ENCODE peak calls at places on chromosomes 2 and 18, in four cellular contexts. E, I, F and X are unnamed samples.

GRCh38 chr2:162058973-162059668 is 14.9 kb downstream of the DPP4 start:
- DNase-seq in E (no peak), I (peak), F (no peak), X (no peak)

GRCh38 chr2:241886840-241887447 is 17.4 kb downstream of the RTP5 start:
- DNase-seq in E (no peak), I (no peak), F (no peak), X (no peak)

GRCh38 chr2:161677634-161678033 is 53.4 kb downstream of the SLC4A10 start:
- DNase-seq in E (no peak), I (no peak), F (no peak), X (no peak)

GRCh38 chr18:9708882-9709877 is 1.1 kb downstream of the RAB31 start:
- DNase-seq in E (no peak), I (peak), F (peak), X (no peak)

GRCh38 chr18:77088977-77089795 is 43.4 kb downstream of the MBP start:
- DNase-seq in E (no peak), I (peak), F (no peak), X (no peak)

GRCh38 chr2:117936871-117937428 is 76.9 kb downstream of the CCDC93 start:
- DNase-seq in E (no peak), I (no peak), F (peak), X (no peak)

GRCh38 chr2:96098900-96099590 is 17.3 kb downstream of the ADRA2B start:
- DNase-seq in E (no peak), I (peak), F (no peak), X (no peak)

GRCh38 chr2:72289283-72289682 is 141.6 kb upstream of the CYP26B1 start:
- DNase-seq in E (peak), I (no peak), F (peak), X (peak)

GRCh38 chr2:25822190-25823117 is 55.8 kb downstream of the ASXL2 start:
- DNase-seq in E (no peak), I (peak), F (no peak), X (peak)

GRCh38 chr2:4381049-4381448 is 677.7 kb downstream of the DCDC2C start:
- DNase-seq in E (no peak), I (no peak), F (no peak), X (no peak)

GRCh38 chr2:239014897-239015768 is 167.2 kb downstream of the TWIST2 start:
- DNase-seq in E (no peak), I (no peak), F (no peak), X (no peak)

GRCh38 chr2:86020984-86021383 is 84.7 kb downstream of the POLR1A start:
- DNase-seq in E (peak), I (no peak), F (peak), X (no peak)

GRCh38 chr18:48455555-48456478 is 46.6 kb upstream of the ZBTB7C start:
- DNase-seq in E (peak), I (no peak), F (peak), X (peak)

GRCh38 chr2:240985881-240986786 is 12.3 kb upstream of the SNED1 start:
- DNase-seq in E (no peak), I (peak), F (no peak), X (no peak)

GRCh38 chr2:174554514-174555119 is 43.0 kb downstream of the WIPF1 start:
- DNase-seq in E (no peak), I (no peak), F (no peak), X (no peak)

GRCh38 chr2:63831176-63831575 is 10.5 kb upstream of the UGP2 start:
- DNase-seq in E (no peak), I (no peak), F (no peak), X (no peak)

GRCh38 chr2:160110674-160111239 is 48.3 kb upstream of the PLA2R1 start:
- DNase-seq in E (no peak), I (no peak), F (no peak), X (no peak)

GRCh38 chr2:233832869-233833812 is 21.2 kb downstream of the HJURP start:
- DNase-seq in E (peak), I (no peak), F (peak), X (peak)

GRCh38 chr18:36298113-36298701 is 694 bp downstream of the FHOD3 start:
- DNase-seq in E (no peak), I (no peak), F (no peak), X (no peak)

GRCh38 chr2:119431155-119431975 is at the start of gene TMEM37:
- DNase-seq in E (peak), I (peak), F (peak), X (peak)

GRCh38 chr2:35822716-35823115 is 532.9 kb upstream of the CRIM1 start:
- DNase-seq in E (no peak), I (no peak), F (no peak), X (no peak)

GRCh38 chr2:235669983-235670962 is 176.4 kb downstream of the AGAP1 start:
- DNase-seq in E (peak), I (peak), F (peak), X (peak)

GRCh38 chr2:101818531-101819451 is 121.3 kb downstream of the MAP4K4 start:
- DNase-seq in E (peak), I (no peak), F (peak), X (peak)

GRCh38 chr2:88545118-88545517 is 82.1 kb downstream of the EIF2AK3 start:
- DNase-seq in E (no peak), I (no peak), F (peak), X (peak)

GRCh38 chr18:23924813-23925212 is 89.7 kb upstream of the TTC39C start:
- DNase-seq in E (peak), I (no peak), F (peak), X (peak)

GRCh38 chr2:108978709-108979111 is 10.3 kb downstream of the EDAR start:
- DNase-seq in E (peak), I (no peak), F (no peak), X (no peak)

GRCh38 chr2:217249490-217250451 is 389.9 kb upstream of the TNP1 start:
- DNase-seq in E (peak), I (peak), F (no peak), X (no peak)

GRCh38 chr18:61973273-61974115 is 80.7 kb upstream of the RNF152 start:
- DNase-seq in E (no peak), I (no peak), F (no peak), X (no peak)

GRCh38 chr2:150669492-150669891 is 182.0 kb upstream of the RND3 start:
- DNase-seq in E (no peak), I (no peak), F (no peak), X (no peak)

GRCh38 chr2:239035997-239036731 is 188.3 kb downstream of the TWIST2 start:
- DNase-seq in E (no peak), I (no peak), F (no peak), X (no peak)

GRCh38 chr2:184359379-184359778 is 238.9 kb upstream of the ZNF804A start:
- DNase-seq in E (no peak), I (no peak), F (no peak), X (no peak)

GRCh38 chr2:27916293-27917015 is 25.9 kb downstream of the BABAM2 start:
- DNase-seq in E (no peak), I (peak), F (no peak), X (no peak)

GRCh38 chr2:79660552-79660951 is 147.7 kb downstream of the CTNNA2 start:
- DNase-seq in E (no peak), I (no peak), F (no peak), X (peak)

GRCh38 chr2:240796543-240797499 is 23.2 kb downstream of the KIF1A start:
- DNase-seq in E (no peak), I (no peak), F (no peak), X (no peak)

GRCh38 chr2:70024284-70024683 is 62.9 kb upstream of the ASPRV1 start:
- DNase-seq in E (no peak), I (no peak), F (no peak), X (no peak)

GRCh38 chr18:23237524-23238151 is 102.4 kb downstream of the CABLES1 start:
- DNase-seq in E (peak), I (peak), F (peak), X (peak)

GRCh38 chr2:237695201-237695780 is 67.9 kb downstream of the LRRFIP1 start:
- DNase-seq in E (peak), I (no peak), F (peak), X (peak)

DNA sequence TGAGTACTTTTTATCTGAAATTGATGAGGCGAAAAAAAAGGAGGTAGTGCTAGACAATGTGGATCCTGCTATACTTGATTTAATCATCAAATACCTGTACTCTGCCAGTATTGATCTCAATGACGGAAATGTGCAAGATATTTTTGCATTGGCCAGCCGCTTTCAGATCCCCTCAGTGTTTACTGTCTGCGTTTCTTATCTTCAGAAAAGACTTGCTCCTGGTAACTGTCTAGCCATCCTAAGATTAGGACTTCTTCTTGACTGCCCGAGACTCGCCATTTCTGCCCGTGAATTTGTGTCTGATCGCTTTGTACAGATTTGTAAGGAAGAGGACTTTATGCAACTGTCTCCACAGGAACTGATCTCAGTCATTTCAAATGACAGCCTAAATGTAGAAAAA is 453 bp downstream of the KLHL41 start:
- DNase-seq in E (no peak), I (no peak), F (no peak), X (no peak)
- H3K4me3 ChIP-seq in E (no peak), I (no peak), F (no peak), X (no peak)

GRCh38 chr2:33765122-33765521 is 166.0 kb upstream of the FAM98A start:
- DNase-seq in E (no peak), I (no peak), F (no peak), X (no peak)
- TF ChIP-seq CTCF in E (no peak), I (no peak), F (no peak), X (no peak)

GRCh38 chr2:28997237-28997846 is 16.2 kb downstream of the TOGARAM2 start:
- DNase-seq in E (no peak), I (no peak), F (no peak), X (no peak)
- H3K4me3 ChIP-seq in E (no peak), I (no peak), F (no peak), X (no peak)

GRCh38 chr2:11746807-11747459 is 501 bp downstream of the LPIN1 start:
- DNase-seq in E (peak), I (peak), F (no peak), X (no peak)
- TF ChIP-seq CTCF in E (no peak), I (no peak), F (no peak), X (no peak)

DNA sequence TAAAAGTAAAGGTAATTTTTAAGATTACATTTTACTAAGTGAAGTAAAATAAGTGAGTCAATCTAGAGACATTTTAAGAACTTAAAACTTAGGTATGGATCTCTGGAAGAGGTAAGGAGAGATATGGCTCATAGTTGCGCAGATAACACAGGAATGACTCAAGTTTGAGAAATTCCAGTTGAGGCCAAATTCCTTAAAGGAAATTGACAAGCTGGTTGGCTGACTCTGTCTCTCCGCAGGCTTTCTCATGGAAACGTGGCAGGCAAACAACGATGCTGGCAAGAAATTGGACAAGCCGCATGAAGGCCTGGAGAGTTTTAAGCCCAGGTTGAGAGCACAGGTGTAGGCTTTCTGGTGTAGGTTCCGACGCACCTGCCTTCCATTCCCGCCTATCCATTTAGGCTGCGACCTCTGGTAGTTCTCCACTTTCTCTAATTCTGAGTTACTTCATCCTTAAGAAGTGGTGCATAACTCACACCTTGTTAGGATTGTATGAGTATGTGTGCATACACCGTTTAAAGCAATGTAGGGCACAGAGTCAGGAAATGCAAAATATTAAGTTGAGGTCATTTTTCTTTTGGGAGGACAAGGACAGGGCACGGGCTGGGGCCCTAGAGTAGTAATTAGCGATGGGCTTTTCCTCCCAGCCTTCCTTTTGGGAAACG is 589 bp upstream of the DAW1 start:
- DNase-seq in E (peak), I (no peak), F (peak), X (peak)
- H3K4me3 ChIP-seq in E (peak), I (peak), F (peak), X (peak)

DNA sequence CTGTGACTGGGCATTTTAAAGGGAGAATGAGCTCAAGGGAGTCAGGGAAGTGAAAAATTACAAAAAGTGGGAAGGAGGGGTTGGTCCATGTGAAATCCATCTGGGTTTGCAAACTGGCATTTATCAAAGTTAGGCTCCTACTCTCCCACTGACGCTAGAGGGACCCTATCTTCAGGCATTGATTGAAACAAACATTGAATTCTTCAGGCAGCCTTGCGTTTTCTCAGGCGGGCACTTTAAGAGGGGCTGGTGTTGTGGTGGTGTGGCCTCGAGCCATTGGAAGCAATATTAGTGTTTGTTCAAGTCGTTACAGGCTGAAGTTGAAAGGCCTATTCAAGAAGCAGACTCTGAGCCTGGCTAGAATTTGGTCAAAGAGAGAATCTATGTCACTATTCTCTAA is 36.6 kb downstream of the STON1 start:
- DNase-seq in E (peak), I (no peak), F (peak), X (peak)
- TF ChIP-seq CTCF in E (peak), I (no peak), F (peak), X (peak)

GRCh38 chr2:111679202-111679601 is 204.8 kb downstream of the ANAPC1 start:
- DNase-seq in E (peak), I (no peak), F (no peak), X (peak)

GRCh38 chr2:111675419-111676194 is 208.4 kb downstream of the ANAPC1 start:
- DNase-seq in E (no peak), I (no peak), F (no peak), X (no peak)

GRCh38 chr2:111676423-111676822 is 207.6 kb downstream of the ANAPC1 start:
- DNase-seq in E (peak), I (no peak), F (no peak), X (peak)

GRCh38 chr2:111678651-111679050 is 205.3 kb downstream of the ANAPC1 start:
- DNase-seq in E (no peak), I (no peak), F (no peak), X (peak)

GRCh38 chr2:111678161-111678560 is 205.8 kb downstream of the ANAPC1 start:
- DNase-seq in E (no peak), I (no peak), F (no peak), X (no peak)
- H3K4me3 ChIP-seq in E (no peak), I (no peak), F (no peak), X (no peak)

GRCh38 chr2:98577313-98577712 is 31.0 kb downstream of the COA5 start:
- DNase-seq in E (no peak), I (no peak), F (no peak), X (no peak)
- TF ChIP-seq CTCF in E (no peak), I (no peak), F (peak), X (peak)